ENCODE peak calls at places on chromosomes 16 and 17, in six cellular contexts. E, U, A, C, G and B are unnamed samples.

GRCh38 chr17:67818110-67819002 is 6.9 kb upstream of the BPTF start:
- DNase-seq in E (no peak), U (peak), A (no peak), C (no peak), G (no peak), B (no peak)

GRCh38 chr17:5680766-5681165 is 96.5 kb upstream of the NLRP1 start:
- DNase-seq in E (no peak), U (no peak), A (no peak), C (no peak), G (no peak), B (no peak)

GRCh38 chr17:1710807-1711553 is 803 bp upstream of the TLCD2 start:
- DNase-seq in E (no peak), U (no peak), A (no peak), C (no peak), G (no peak), B (peak)

GRCh38 chr17:81516439-81516838 is 3.8 kb upstream of the ACTG1 start:
- DNase-seq in E (no peak), U (no peak), A (no peak), C (no peak), G (no peak), B (no peak)

GRCh38 chr16:66190411-66190810 is 176.1 kb upstream of the CDH5 start:
- DNase-seq in E (no peak), U (no peak), A (no peak), C (no peak), G (no peak), B (no peak)

GRCh38 chr17:38338053-38338452 is 5.7 kb downstream of the GPR179 start:
- DNase-seq in E (no peak), U (no peak), A (no peak), C (no peak), G (no peak), B (no peak)

GRCh38 chr17:83081561-83082201 is 2.3 kb downstream of the METRNL start:
- DNase-seq in E (no peak), U (peak), A (no peak), C (no peak), G (no peak), B (no peak)

GRCh38 chr17:48605409-48605864 is 651 bp upstream of the HOXB6 start:
- DNase-seq in E (no peak), U (no peak), A (no peak), C (no peak), G (no peak), B (no peak)

GRCh38 chr17:32483451-32484019 is 3.3 kb upstream of the CDK5R1 start:
- DNase-seq in E (peak), U (peak), A (peak), C (peak), G (no peak), B (peak)

GRCh38 chr17:37463039-37463438 is 26.7 kb upstream of the DUSP14 start:
- DNase-seq in E (no peak), U (no peak), A (no peak), C (no peak), G (no peak), B (no peak)

GRCh38 chr17:81219476-81220180 is 3.1 kb downstream of the CEP131 start:
- DNase-seq in E (no peak), U (no peak), A (no peak), C (no peak), G (no peak), B (no peak)

GRCh38 chr16:81729451-81729850 is 49.6 kb upstream of the PLCG2 start:
- DNase-seq in E (peak), U (no peak), A (no peak), C (no peak), G (peak), B (no peak)

GRCh38 chr17:4583206-4583605 is 1.1 kb upstream of the SMTNL2 start:
- DNase-seq in E (no peak), U (no peak), A (no peak), C (no peak), G (no peak), B (no peak)

GRCh38 chr17:81094744-81095607 is 60.0 kb downstream of the BAIAP2 start:
- DNase-seq in E (peak), U (peak), A (peak), C (peak), G (peak), B (peak)

GRCh38 chr16:80610489-80611156 is 69.8 kb downstream of the DYNLRB2 start:
- DNase-seq in E (no peak), U (no peak), A (no peak), C (no peak), G (no peak), B (no peak)

GRCh38 chr16:16150117-16150877 is 73.0 kb downstream of the ABCC6 start:
- DNase-seq in E (no peak), U (peak), A (no peak), C (peak), G (no peak), B (no peak)

GRCh38 chr16:31568577-31569359 is 41.1 kb downstream of the AHSP start:
- DNase-seq in E (no peak), U (peak), A (no peak), C (no peak), G (no peak), B (no peak)

GRCh38 chr17:53722407-53722806 is 100.3 kb upstream of the KIF2B start:
- DNase-seq in E (no peak), U (no peak), A (no peak), C (no peak), G (no peak), B (no peak)

GRCh38 chr16:19175492-19176262 is 7.6 kb downstream of the SYT17 start:
- DNase-seq in E (no peak), U (no peak), A (no peak), C (no peak), G (no peak), B (no peak)

GRCh38 chr17:81044764-81045589 is 10.0 kb downstream of the BAIAP2 start:
- DNase-seq in E (no peak), U (peak), A (peak), C (peak), G (no peak), B (no peak)

GRCh38 chr16:89035698-89036570 is 57.7 kb upstream of the ACSF3 start:
- DNase-seq in E (no peak), U (no peak), A (no peak), C (no peak), G (no peak), B (no peak)

GRCh38 chr16:89257281-89257731 is 39.8 kb downstream of the ZNF778 start:
- DNase-seq in E (no peak), U (no peak), A (peak), C (no peak), G (no peak), B (no peak)

GRCh38 chr17:43878260-43879082 is 28.9 kb downstream of the MPP2 start:
- DNase-seq in E (peak), U (peak), A (peak), C (peak), G (peak), B (peak)

GRCh38 chr16:68377667-68378420 is 67.0 kb downstream of the PRMT7 start:
- DNase-seq in E (no peak), U (peak), A (peak), C (no peak), G (no peak), B (no peak)

GRCh38 chr16:3580686-3581085 is 3.5 kb upstream of the NLRC3 start:
- DNase-seq in E (no peak), U (no peak), A (no peak), C (no peak), G (no peak), B (no peak)

GRCh38 chr17:28379814-28380571 is 8.5 kb downstream of the SARM1 start:
- DNase-seq in E (no peak), U (peak), A (no peak), C (no peak), G (no peak), B (no peak)

GRCh38 chr16:87552772-87553171 is 49.5 kb upstream of the JPH3 start:
- DNase-seq in E (no peak), U (no peak), A (no peak), C (no peak), G (no peak), B (no peak)

GRCh38 chr17:16383216-16383615 is 2.3 kb downstream of the UBB start:
- DNase-seq in E (no peak), U (no peak), A (no peak), C (no peak), G (no peak), B (no peak)

GRCh38 chr17:44556114-44556853 is 1.0 kb upstream of the FZD2 start:
- DNase-seq in E (peak), U (peak), A (peak), C (peak), G (peak), B (no peak)

GRCh38 chr17:79843475-79843916 is 4.3 kb upstream of the CBX4 start:
- DNase-seq in E (no peak), U (no peak), A (no peak), C (no peak), G (no peak), B (no peak)

GRCh38 chr17:58352843-58353719 is 1.1 kb upstream of the SUPT4H1 start:
- DNase-seq in E (no peak), U (peak), A (peak), C (peak), G (no peak), B (no peak)

GRCh38 chr16:81137012-81137335 is 40.8 kb upstream of the GCSH start:
- DNase-seq in E (no peak), U (no peak), A (no peak), C (no peak), G (no peak), B (no peak)

GRCh38 chr17:61411114-61411943 is 11.7 kb downstream of the TBX2 start:
- DNase-seq in E (peak), U (peak), A (peak), C (peak), G (no peak), B (no peak)

GRCh38 chr17:16948587-16949376 is 23.1 kb downstream of the TNFRSF13B start:
- DNase-seq in E (no peak), U (no peak), A (no peak), C (no peak), G (no peak), B (no peak)